ENCODE peak calls at places on chromosomes 1 and 21, in eight cellular contexts. M is endothelial cell of umbilical vein, T is sigmoid colon, B is left ventricle myocardium inferior, H is choroid plexus epithelial cell, X is kidney, N is K562, O is prostate gland. G is an unnamed sample.

GRCh38 chr21:42106425-42106824 is 35.3 kb downstream of the UMODL1 start:
- DNase-seq in O (no peak), X (peak), B (no peak), M (no peak), T (no peak), H (no peak), N (no peak), G (no peak)

GRCh38 chr1:66752000-66752592 is at the start of gene DYNLT5:
- DNase-seq in M (peak), N (no peak), X (peak), H (peak), B (peak), T (peak), O (no peak), G (no peak)

GRCh38 chr1:168636642-168637111 is 60.3 kb downstream of the XCL1 start:
- DNase-seq in B (no peak), N (no peak), O (no peak), T (peak), H (peak), X (no peak), M (no peak), G (no peak)

GRCh38 chr21:34157456-34158025 is 84.2 kb downstream of the MRPS6 start:
- DNase-seq in H (no peak), B (no peak), N (no peak), T (peak), O (no peak), X (no peak), M (no peak), G (no peak)

GRCh38 chr1:185654199-185654951 is 79.8 kb upstream of the HMCN1 start:
- DNase-seq in O (no peak), M (peak), H (peak), T (no peak), B (no peak), X (no peak), N (no peak), G (no peak)

GRCh38 chr1:24955161-24955560 is 25.1 kb upstream of the RUNX3 start:
- DNase-seq in X (no peak), N (no peak), M (no peak), H (peak), B (no peak), T (no peak), O (no peak), G (no peak)

GRCh38 chr1:107251839-107252238 is 111.0 kb downstream of the NTNG1 start:
- DNase-seq in M (no peak), T (no peak), H (no peak), X (no peak), O (no peak), B (no peak), N (no peak), G (no peak)

GRCh38 chr1:196056966-196057365 is 551.3 kb downstream of the KCNT2 start:
- DNase-seq in O (no peak), N (no peak), B (no peak), H (no peak), X (no peak), T (no peak), M (no peak), G (no peak)

GRCh38 chr1:229183583-229183982 is 87.3 kb upstream of the RAB4A start:
- DNase-seq in T (no peak), O (no peak), H (no peak), B (no peak), N (no peak), M (no peak), X (no peak), G (no peak)

GRCh38 chr1:51973587-51974474 is 16.7 kb downstream of the RAB3B start:
- DNase-seq in X (no peak), B (no peak), O (no peak), T (no peak), M (no peak), H (no peak), N (no peak), G (no peak)

GRCh38 chr1:230109871-230110667 is 43.0 kb downstream of the GALNT2 start:
- DNase-seq in X (no peak), B (no peak), N (no peak), O (no peak), M (no peak), T (peak), H (no peak), G (no peak)

GRCh38 chr1:44777547-44777946 is 2.2 kb downstream of the RPS8 start:
- DNase-seq in X (peak), M (no peak), H (no peak), T (no peak), O (no peak), N (no peak), B (no peak), G (peak)

GRCh38 chr1:209708297-209708696 is 3.7 kb downstream of the HSD11B1 start:
- DNase-seq in O (no peak), X (no peak), H (no peak), N (no peak), T (no peak), M (no peak), B (no peak), G (no peak)

GRCh38 chr1:211327341-211327921 is 798 bp downstream of the TRAF5 start:
- DNase-seq in N (no peak), H (peak), M (peak), O (no peak), T (no peak), B (no peak), X (peak), G (no peak)

GRCh38 chr1:93332368-93332767 is 13.3 kb upstream of the DR1 start:
- DNase-seq in H (no peak), X (no peak), M (no peak), N (no peak), O (no peak), T (no peak), B (no peak), G (no peak)

GRCh38 chr1:246725191-246725590 is 982 bp downstream of the SCCPDH start:
- DNase-seq in O (no peak), X (no peak), T (no peak), H (no peak), N (no peak), M (no peak), B (no peak), G (no peak)

GRCh38 chr1:214380986-214381695 is 100.2 kb downstream of the SMYD2 start:
- DNase-seq in H (no peak), O (no peak), N (no peak), B (no peak), M (no peak), T (no peak), X (no peak), G (no peak)

GRCh38 chr1:36301220-36301619 is 4.9 kb upstream of the SH3D21 start:
- DNase-seq in T (no peak), M (no peak), H (no peak), N (no peak), X (no peak), B (no peak), O (no peak), G (no peak)

GRCh38 chr1:114668373-114668772 is 1.5 kb downstream of the DENND2C start:
- DNase-seq in T (no peak), N (no peak), B (no peak), H (no peak), X (no peak), M (no peak), O (no peak), G (no peak)

GRCh38 chr1:114669562-114670082 is at the start of gene DENND2C:
- DNase-seq in M (no peak), H (no peak), O (no peak), N (no peak), B (no peak), X (no peak), T (no peak), G (no peak)

GRCh38 chr1:114668784-114669561 is 876 bp downstream of the DENND2C start:
- DNase-seq in T (no peak), O (no peak), X (no peak), H (peak), M (no peak), N (no peak), B (no peak), G (no peak)

GRCh38 chr1:114670083-114671010 is 498 bp upstream of the DENND2C start:
- DNase-seq in T (peak), O (peak), M (peak), B (peak), X (peak), N (peak), H (peak), G (peak)

DNA sequence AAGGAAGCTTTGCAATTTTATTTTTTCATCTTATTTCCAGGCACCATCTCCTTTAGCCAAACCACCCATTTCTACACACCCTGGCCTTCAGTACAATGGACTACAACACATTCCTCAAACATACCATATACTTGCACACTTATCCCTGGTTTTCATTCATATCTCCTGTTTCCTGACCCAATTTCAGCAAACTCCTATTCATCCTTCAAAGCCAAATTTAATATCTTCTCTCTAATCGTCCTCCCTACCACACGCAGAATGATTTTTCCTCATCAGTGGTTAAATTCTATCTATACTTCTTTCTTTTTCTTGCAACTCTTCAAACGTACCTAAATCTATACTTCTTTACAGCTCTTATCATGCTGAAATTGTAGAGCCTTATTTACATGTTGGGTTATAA is 2.9 kb downstream of the DENND2C start:
- DNase-seq in X (no peak), H (no peak), T (no peak), O (no peak), M (no peak), B (no peak), N (no peak), G (no peak)
- TF ChIP-seq CTCF in X (no peak), H (no peak), T (no peak), O (no peak), M (no peak), B (no peak), N (no peak), G (no peak)

DNA sequence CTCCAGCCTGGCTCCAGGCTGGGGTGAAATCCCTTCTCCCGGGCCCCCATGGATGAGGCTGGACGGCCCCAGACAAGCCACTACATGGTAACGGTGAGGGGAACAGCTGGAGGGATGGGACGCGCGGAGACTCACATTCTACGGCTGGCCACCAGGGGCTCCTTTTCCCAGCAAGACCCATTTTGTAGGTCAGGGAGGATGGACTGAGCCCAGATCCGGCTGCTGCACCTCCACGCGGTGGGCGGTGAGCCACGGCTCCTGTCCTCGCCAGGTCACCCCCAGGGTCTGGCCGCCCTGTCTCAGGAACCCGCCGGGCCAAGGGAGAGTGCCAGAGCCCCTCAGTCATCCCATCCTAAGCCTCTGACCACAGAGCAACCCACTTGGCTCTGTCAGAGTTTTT is 75.0 kb upstream of the ACTRT2 start:
- DNase-seq in T (peak), B (no peak), H (no peak), N (no peak), M (no peak), O (no peak), X (no peak), G (no peak)
- TF ChIP-seq CTCF in T (no peak), B (no peak), H (no peak), N (peak), M (no peak), O (no peak), X (no peak), G (no peak)

DNA sequence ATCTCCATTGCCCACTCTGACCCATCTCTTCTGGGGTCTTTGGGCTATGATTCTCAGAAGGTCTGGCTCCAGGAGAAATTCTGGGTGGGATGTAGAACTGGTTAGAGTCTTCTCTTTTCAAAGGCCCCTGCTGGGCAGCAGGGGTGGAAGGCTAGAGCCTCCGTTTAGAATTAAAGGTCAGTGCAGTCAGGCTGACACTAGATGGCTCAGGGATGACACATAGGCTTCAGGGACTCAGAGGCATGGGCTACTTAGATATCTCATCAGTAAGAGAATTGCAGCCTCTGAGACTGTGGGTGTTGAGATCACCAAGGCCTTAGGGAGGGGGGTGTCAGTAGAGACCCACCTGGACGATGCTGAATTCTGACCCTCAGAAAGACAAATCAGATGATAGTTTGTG is 12.6 kb upstream of the PPM1J start:
- DNase-seq in M (no peak), B (no peak), H (no peak), O (no peak), T (no peak), N (no peak), X (no peak), G (no peak)
- TF ChIP-seq CTCF in M (no peak), B (no peak), H (no peak), O (no peak), T (no peak), N (peak), X (no peak), G (peak)

GRCh38 chr1:18373151-18373550 is 107.6 kb upstream of the KLHDC7A start:
- DNase-seq in B (no peak), O (no peak), H (no peak), X (no peak), M (no peak), N (no peak), T (no peak), G (no peak)

GRCh38 chr1:18376661-18377060 is 104.1 kb upstream of the KLHDC7A start:
- DNase-seq in X (no peak), N (no peak), O (no peak), M (no peak), B (no peak), T (no peak), H (no peak), G (no peak)

DNA sequence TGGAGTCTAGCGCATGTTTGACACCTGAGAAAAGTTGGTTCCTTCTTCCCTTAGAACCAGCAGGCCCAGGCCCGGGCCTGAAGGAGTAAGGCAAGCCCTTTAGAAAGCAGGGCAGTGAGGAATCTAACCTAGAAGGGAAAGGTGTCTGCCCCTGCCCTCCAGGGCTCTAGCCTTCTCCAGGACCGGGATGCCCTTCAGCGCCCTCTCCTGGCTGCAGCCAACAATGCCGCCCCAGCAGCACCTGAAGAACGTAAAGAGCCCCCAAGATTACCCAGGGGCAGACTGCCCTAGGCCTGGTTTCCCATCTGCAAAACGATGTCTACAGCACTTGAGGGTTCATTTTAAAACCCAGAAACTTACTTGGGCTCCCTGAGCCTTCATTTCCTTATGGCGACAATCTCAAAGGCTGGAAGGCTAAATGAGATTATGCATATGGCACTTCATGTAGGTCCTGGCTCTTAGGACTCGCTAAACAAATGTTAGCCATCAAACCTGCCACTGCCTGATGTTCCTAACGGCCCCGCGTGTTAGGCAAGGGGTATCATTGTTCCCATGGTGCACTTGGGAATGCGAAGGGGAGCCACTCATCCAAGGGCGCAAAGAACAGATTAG is 106.7 kb upstream of the KLHDC7A start:
- DNase-seq in O (no peak), B (no peak), X (no peak), N (peak), H (no peak), M (no peak), T (no peak), G (no peak)
- TF ChIP-seq CTCF in O (no peak), B (no peak), X (peak), N (peak), H (no peak), M (no peak), T (no peak), G (peak)

DNA sequence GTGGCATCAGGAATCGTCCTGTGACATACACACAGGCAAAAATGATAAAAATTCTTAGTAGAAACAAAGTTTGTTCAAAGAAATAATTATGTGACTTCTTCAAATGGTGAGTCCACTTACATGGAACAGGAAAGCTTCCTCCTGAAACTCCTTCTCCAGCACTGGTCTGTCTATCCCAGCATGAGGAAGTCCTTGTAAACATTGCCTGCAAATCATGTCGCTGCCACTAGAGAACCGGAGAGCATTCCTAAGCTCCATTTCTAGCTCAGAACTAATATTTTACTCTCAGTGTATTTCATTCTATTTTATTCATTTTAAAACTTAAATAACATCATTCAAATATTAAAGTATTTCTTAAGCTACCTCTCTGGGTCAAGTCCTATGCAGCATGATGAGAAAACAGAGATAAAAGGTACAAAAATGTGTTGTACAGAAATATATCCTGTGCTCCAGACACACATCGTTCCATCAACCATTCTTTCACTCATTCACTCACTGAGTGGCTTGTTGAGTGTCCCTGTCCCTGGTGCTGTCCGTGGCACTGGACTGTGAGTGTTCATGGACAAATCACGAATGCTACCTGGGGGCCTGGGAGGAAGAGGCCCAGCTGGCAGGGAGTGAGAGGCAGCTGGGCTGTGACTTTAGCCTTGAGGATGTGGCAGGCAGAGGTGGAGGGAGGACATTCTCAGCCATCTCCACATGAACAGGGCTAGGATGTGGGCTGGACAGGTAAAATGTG is 10.0 kb downstream of the CYP4A22 start:
- DNase-seq in N (no peak), X (no peak), M (no peak), T (no peak), H (peak), B (no peak), O (no peak), G (no peak)
- TF ChIP-seq CTCF in N (no peak), X (no peak), M (no peak), T (no peak), H (no peak), B (no peak), O (no peak), G (no peak)

DNA sequence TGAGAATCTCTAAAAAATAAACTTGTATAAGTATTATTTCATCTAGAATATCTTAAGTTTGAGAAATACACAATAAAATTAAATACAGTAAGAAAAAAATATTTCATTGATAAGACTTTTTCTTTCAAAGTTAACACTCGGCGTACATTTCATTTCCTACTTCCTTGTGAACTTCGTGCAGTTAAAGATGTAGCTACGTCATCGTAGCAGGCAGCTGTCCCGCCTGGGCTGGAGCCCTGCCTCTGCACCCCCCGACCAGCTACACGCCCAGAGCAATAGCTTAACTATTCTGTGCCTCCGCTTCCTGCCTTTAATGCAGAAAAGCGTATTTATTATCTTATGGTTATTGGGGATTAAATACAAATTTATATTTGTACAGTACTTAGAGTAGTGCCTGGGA is 53.5 kb downstream of the CLSTN1 start:
- DNase-seq in N (no peak), X (no peak), H (no peak), O (no peak), M (no peak), T (peak), B (no peak), G (no peak)
- TF ChIP-seq CTCF in N (no peak), X (no peak), H (no peak), O (no peak), M (no peak), T (no peak), B (no peak), G (no peak)

GRCh38 chr1:9688599-9688998 is 37.1 kb downstream of the PIK3CD start:
- DNase-seq in O (no peak), M (no peak), N (no peak), X (no peak), B (no peak), H (no peak), T (no peak), G (no peak)

GRCh38 chr1:9691108-9691445 is 39.5 kb downstream of the PIK3CD start:
- DNase-seq in N (no peak), M (no peak), O (no peak), H (no peak), B (no peak), T (no peak), X (no peak), G (no peak)

GRCh38 chr1:9690440-9691107 is 39.0 kb downstream of the PIK3CD start:
- DNase-seq in B (no peak), N (no peak), X (no peak), H (no peak), T (no peak), O (no peak), M (no peak), G (no peak)

GRCh38 chr1:9689011-9689706 is 37.6 kb downstream of the PIK3CD start:
- DNase-seq in B (peak), M (peak), T (peak), O (peak), X (peak), N (peak), H (peak), G (peak)

GRCh38 chr1:9689971-9690381 is 38.4 kb downstream of the PIK3CD start:
- DNase-seq in B (peak), T (peak), H (no peak), M (peak), X (peak), O (peak), N (peak), G (no peak)
- TF ChIP-seq CTCF in B (no peak), T (no peak), H (peak), M (no peak), X (no peak), O (no peak), N (peak), G (no peak)

GRCh38 chr1:34900775-34901502 is 28.5 kb downstream of the DLGAP3 start:
- DNase-seq in O (no peak), X (no peak), H (no peak), T (no peak), B (no peak), M (no peak), N (no peak), G (no peak)

GRCh38 chr1:34899906-34900305 is 29.5 kb downstream of the DLGAP3 start:
- DNase-seq in H (no peak), N (no peak), M (no peak), O (no peak), B (no peak), X (no peak), T (no peak), G (no peak)

GRCh38 chr1:34899471-34899870 is 30.0 kb downstream of the DLGAP3 start:
- DNase-seq in H (no peak), B (no peak), X (no peak), O (no peak), N (no peak), T (no peak), M (no peak), G (no peak)

GRCh38 chr1:34896612-34897011 is 32.8 kb downstream of the DLGAP3 start:
- DNase-seq in X (no peak), M (no peak), B (no peak), H (peak), O (no peak), N (no peak), T (no peak), G (no peak)

GRCh38 chr1:34898220-34898820 is 31.1 kb downstream of the DLGAP3 start:
- DNase-seq in T (no peak), H (peak), B (no peak), N (no peak), M (peak), O (no peak), X (no peak), G (no peak)
- TF ChIP-seq CTCF in T (no peak), H (no peak), B (no peak), N (no peak), M (no peak), O (no peak), X (no peak), G (no peak)

GRCh38 chr1:33654267-33654832 is 181.9 kb downstream of the ZSCAN20 start:
- DNase-seq in M (no peak), X (no peak), T (no peak), H (peak), B (no peak), N (no peak), O (no peak), G (no peak)
- TF ChIP-seq CTCF in M (no peak), X (peak), T (no peak), H (peak), B (peak), N (peak), O (peak), G (peak)